ENCODE peak calls at places on chromosome 13, in eight cellular contexts. A, E, Z, Y, I, W, V and J are unnamed samples.

GRCh38 chr13:106099765-106100164 is 435.7 kb downstream of the EFNB2 start:
- DNase-seq in Z (no peak), A (no peak), E (no peak), Y (no peak), I (no peak), V (no peak), W (no peak), J (no peak)

GRCh38 chr13:38141792-38142191 is 207.9 kb upstream of the UFM1 start:
- DNase-seq in I (no peak), Z (no peak), W (no peak), A (no peak), E (no peak), V (no peak), Y (no peak), J (no peak)

GRCh38 chr13:59458908-59459579 is 704.7 kb downstream of the DIAPH3 start:
- DNase-seq in I (no peak), A (no peak), V (no peak), W (no peak), Y (no peak), E (peak; percentile 39), Z (peak; percentile 19), J (no peak)

GRCh38 chr13:112773601-112774447 is 84.0 kb downstream of the ATP11A start:
- DNase-seq in I (no peak), V (no peak), A (no peak), Z (no peak), W (no peak), Y (no peak), E (no peak), J (no peak)

GRCh38 chr13:25874064-25874737 is 177.6 kb downstream of the SHISA2 start:
- DNase-seq in E (no peak), Z (no peak), Y (no peak), W (no peak), V (no peak), I (no peak), A (no peak), J (no peak)

GRCh38 chr13:20426766-20427448 is 98.8 kb downstream of the CRYL1 start:
- DNase-seq in A (no peak), I (no peak), Y (no peak), Z (no peak), E (no peak), W (no peak), V (no peak), J (no peak)

GRCh38 chr13:103640617-103641016 is 574.4 kb upstream of the SLC10A2 start:
- DNase-seq in Y (no peak), I (no peak), Z (no peak), A (no peak), W (no peak), V (no peak), E (no peak), J (peak; percentile 8)

GRCh38 chr13:21557995-21558394 is 46.0 kb downstream of the MICU2 start:
- DNase-seq in Z (no peak), W (no peak), Y (no peak), A (no peak), E (no peak), I (no peak), V (no peak), J (no peak)

GRCh38 chr13:110393761-110394160 is 86.7 kb downstream of the COL4A2 start:
- DNase-seq in Y (no peak), I (no peak), V (no peak), E (no peak), W (no peak), Z (no peak), A (no peak), J (no peak)

GRCh38 chr13:91346848-91347211 is 657 bp upstream of the MIR17HG start:
- DNase-seq in Y (no peak), E (peak; percentile 20), Z (peak; percentile 30), A (peak; percentile 13), I (peak; percentile 37), V (no peak), W (no peak), J (no peak)

GRCh38 chr13:63448654-63449053 is 2033.0 kb upstream of the PCDH20 start:
- DNase-seq in W (no peak), I (no peak), V (no peak), Z (no peak), E (no peak), A (no peak), Y (no peak), J (no peak)

GRCh38 chr13:102948006-102948405 is 102.2 kb downstream of the ERCC5 start:
- DNase-seq in V (no peak), E (no peak), I (no peak), A (no peak), Y (no peak), W (no peak), Z (no peak), J (no peak)

GRCh38 chr13:94234766-94235165 is 244.7 kb downstream of the DCT start:
- DNase-seq in Z (no peak), V (no peak), E (no peak), A (no peak), I (no peak), W (no peak), Y (no peak), J (no peak)

GRCh38 chr13:20161275-20161950 is 561 bp upstream of the GJA3 start:
- DNase-seq in W (no peak), E (peak; percentile 45), Z (peak; percentile 59), V (no peak), A (no peak), I (peak; percentile 32), Y (peak; percentile 64), J (no peak)

GRCh38 chr13:52405767-52406494 is at the start of gene THSD1:
- DNase-seq in I (no peak), V (no peak), A (no peak), W (no peak), Z (peak; percentile 57), E (peak; percentile 86), Y (peak; percentile 18), J (no peak)

GRCh38 chr13:102589291-102589822 is 7.4 kb upstream of the TPP2 start:
- DNase-seq in Z (no peak), Y (no peak), V (no peak), E (no peak), A (no peak), W (no peak), I (no peak), J (no peak)